ENCODE peak calls at places on chromosomes 7 and 10, in eight cellular contexts. E is NCI-H1092 treated with DMSO at 0.1 percent for 48 hours; K is ELR; M is RWPE1; V is activated CD4-positive, alpha-beta T cell treated with anti-CD3 and anti-CD28 coated beads, Interleukin-2, amount 50 U/mL, for 24 hours; A is neural progenitor cell; H is EL; X is uterus. S is an unnamed sample.

GRCh38 chr7:29459591-29459990 is 104.0 kb upstream of the PRR15 start:
- DNase-seq in A (no peak), K (no peak), E (no peak), H (no peak), X (no peak), V (no peak), M (no peak), S (no peak)

GRCh38 chr10:104339469-104340098 is 1.3 kb upstream of the ITPRIP start:
- DNase-seq in A (no peak), V (no peak), K (peak), E (no peak), H (peak), M (no peak), X (peak), S (no peak)

GRCh38 chr10:120945801-120946302 is 94.7 kb downstream of the WDR11 start:
- DNase-seq in X (peak), M (peak), H (no peak), E (no peak), A (no peak), V (no peak), K (no peak), S (peak)

GRCh38 chr7:76515999-76516443 is 5.7 kb downstream of the UPK3B start:
- DNase-seq in K (peak), E (peak), M (peak), V (no peak), X (no peak), A (no peak), H (peak), S (no peak)

GRCh38 chr7:101605611-101606010 is 23.5 kb downstream of the MYL10 start:
- DNase-seq in M (no peak), V (no peak), E (no peak), X (no peak), A (no peak), K (no peak), H (no peak), S (no peak)

GRCh38 chr7:144821069-144821468 is 14.8 kb downstream of the TPK1 start:
- DNase-seq in X (no peak), E (no peak), A (no peak), K (no peak), H (no peak), M (no peak), V (peak), S (peak)

GRCh38 chr10:48526846-48527505 is 77.9 kb downstream of the ARHGAP22 start:
- DNase-seq in M (no peak), E (no peak), H (no peak), A (no peak), X (no peak), V (no peak), K (no peak), S (peak)

GRCh38 chr10:125000366-125001312 is 58.7 kb downstream of the ZRANB1 start:
- DNase-seq in E (no peak), V (no peak), H (no peak), K (no peak), A (peak), X (peak), M (no peak), S (no peak)

GRCh38 chr7:47683485-47683898 is 101.6 kb upstream of the TNS3 start:
- DNase-seq in M (no peak), E (no peak), A (peak), X (no peak), V (no peak), H (no peak), K (no peak), S (peak)

GRCh38 chr7:4960363-4960762 is 1.4 kb upstream of the MMD2 start:
- DNase-seq in A (no peak), M (no peak), H (no peak), E (no peak), X (no peak), V (no peak), K (no peak), S (no peak)

GRCh38 chr7:94975316-94975715 is 67.9 kb downstream of the PPP1R9A start:
- DNase-seq in K (peak), A (no peak), H (peak), M (no peak), X (no peak), E (no peak), V (no peak), S (no peak)

GRCh38 chr7:103989785-103990775 is 622 bp upstream of the RELN start:
- DNase-seq in M (no peak), A (peak), V (no peak), X (no peak), E (peak), K (peak), H (peak), S (peak)

GRCh38 chr10:125057158-125058001 is 103.0 kb downstream of the CTBP2 start:
- DNase-seq in V (no peak), K (peak), H (peak), X (peak), E (no peak), M (no peak), A (peak), S (peak)

GRCh38 chr7:132815696-132816334 is 239.5 kb upstream of the PLXNA4 start:
- DNase-seq in A (no peak), K (no peak), H (peak), V (no peak), E (no peak), X (no peak), M (no peak), S (peak)

GRCh38 chr7:137476937-137477336 is 133.4 kb upstream of the PTN start:
- DNase-seq in V (no peak), A (no peak), M (no peak), H (peak), K (peak), X (no peak), E (no peak), S (no peak)

GRCh38 chr7:119724041-119724792 is 548.8 kb upstream of the KCND2 start:
- DNase-seq in V (no peak), K (no peak), H (no peak), E (no peak), A (no peak), X (no peak), M (no peak), S (peak)

GRCh38 chr7:152336754-152337368 is 98.9 kb downstream of the KMT2C start:
- DNase-seq in K (peak), E (peak), X (peak), H (peak), M (peak), V (peak), A (peak), S (peak)

GRCh38 chr7:84981038-84981601 is 205.7 kb downstream of the SEMA3D start:
- DNase-seq in E (peak), A (no peak), M (no peak), X (no peak), H (peak), K (no peak), V (no peak), S (peak)

GRCh38 chr10:105974803-105975456 is 1189.6 kb downstream of the SORCS1 start:
- DNase-seq in V (no peak), K (peak), A (peak), X (peak), H (peak), E (no peak), M (peak), S (peak)

GRCh38 chr10:11605807-11606408 is 5.5 kb downstream of the USP6NL start:
- DNase-seq in X (no peak), E (no peak), M (no peak), H (no peak), K (no peak), V (no peak), A (no peak), S (no peak)

GRCh38 chr10:80526218-80526617 is 11.5 kb upstream of the SH2D4B start:
- DNase-seq in K (no peak), X (no peak), H (no peak), A (no peak), M (no peak), V (no peak), E (no peak), S (no peak)

GRCh38 chr10:120755771-120756170 is 95.4 kb upstream of the WDR11 start:
- DNase-seq in X (no peak), A (no peak), M (no peak), K (no peak), V (no peak), H (no peak), E (no peak), S (no peak)

GRCh38 chr10:112823007-112823406 is 127.0 kb upstream of the TCF7L2 start:
- DNase-seq in K (no peak), A (no peak), E (no peak), X (no peak), H (no peak), M (no peak), V (no peak), S (no peak)

GRCh38 chr7:73742753-73743641 is 4.4 kb upstream of the ABHD11 start:
- DNase-seq in M (no peak), E (peak), X (peak), V (no peak), H (no peak), A (peak), K (no peak), S (peak)

GRCh38 chr10:86251426-86251825 is 115.2 kb downstream of the GRID1 start:
- DNase-seq in E (no peak), H (no peak), X (no peak), M (no peak), V (no peak), K (no peak), A (no peak), S (no peak)

GRCh38 chr7:29641651-29642050 is 78.0 kb downstream of the PRR15 start:
- DNase-seq in M (no peak), K (no peak), H (no peak), E (no peak), X (no peak), V (no peak), A (no peak), S (peak)

GRCh38 chr7:151247016-151247580 is 1.4 kb downstream of the SMARCD3 start:
- DNase-seq in M (no peak), E (no peak), A (no peak), H (no peak), X (no peak), V (no peak), K (no peak), S (no peak)